ENCODE peak calls at places on chromosomes 7 and 10, in six cellular contexts. M, F, L, S, N and G are unnamed samples.
A peak's percentile ranks its signal among the peaks of the same experiment; 100 is the strongest.

GRCh38 chr7:36474283-36475010 is 84.8 kb downstream of the ANLN start:
- DNase-seq in M (no peak), F (no peak), L (no peak), S (peak; percentile 29), N (no peak), G (no peak)

GRCh38 chr7:138797715-138798320 is at the start of the genes ATP6V0A4 and TMEM213:
- DNase-seq in M (no peak), F (no peak), L (peak; percentile 47), S (no peak), N (no peak), G (no peak)

GRCh38 chr7:94223375-94224084 is 171.2 kb upstream of the COL1A2 start:
- DNase-seq in M (peak; percentile 34), F (no peak), L (peak; percentile 79), S (peak; percentile 71), N (peak; percentile 41), G (no peak)

GRCh38 chr7:36630112-36630650 is 94.1 kb downstream of the AOAH start:
- DNase-seq in M (no peak), F (no peak), L (no peak), S (no peak), N (no peak), G (no peak)

GRCh38 chr10:95578619-95579018 is 17.4 kb upstream of the SORBS1 start:
- DNase-seq in M (no peak), F (no peak), L (no peak), S (no peak), N (no peak), G (no peak)

GRCh38 chr7:14377646-14378266 is 388.3 kb upstream of the ETV1 start:
- DNase-seq in M (peak; percentile 18), F (no peak), L (no peak), S (peak; percentile 78), N (no peak), G (no peak)

GRCh38 chr7:16034353-16034752 is 347.9 kb upstream of the MEOX2 start:
- DNase-seq in M (no peak), F (no peak), L (no peak), S (peak; percentile 84), N (no peak), G (no peak)

GRCh38 chr7:120989571-120990220 is 1.2 kb downstream of the CPED1 start:
- DNase-seq in M (no peak), F (no peak), L (no peak), S (no peak), N (no peak), G (no peak)

GRCh38 chr10:87931836-87932230 is 68.4 kb downstream of the PTEN start:
- DNase-seq in M (no peak), F (no peak), L (no peak), S (peak; percentile 62), N (no peak), G (no peak)

GRCh38 chr7:30678805-30679204 is 3.5 kb downstream of the CRHR2 start:
- DNase-seq in M (no peak), F (no peak), L (no peak), S (no peak), N (no peak), G (no peak)

GRCh38 chr10:52551036-52551435 is 221.5 kb downstream of the MBL2 start:
- DNase-seq in M (no peak), F (no peak), L (no peak), S (no peak), N (no peak), G (no peak)

GRCh38 chr10:114519756-114520288 is 115.5 kb upstream of the AFAP1L2 start:
- DNase-seq in M (no peak), F (no peak), L (no peak), S (no peak), N (no peak), G (no peak)

GRCh38 chr7:115146148-115146547 is 224.3 kb downstream of the MDFIC start:
- DNase-seq in M (no peak), F (no peak), L (no peak), S (no peak), N (no peak), G (no peak)

GRCh38 chr10:74949843-74950765 is 123.7 kb downstream of the KAT6B start:
- DNase-seq in M (no peak), F (no peak), L (no peak), S (no peak), N (no peak), G (no peak)

GRCh38 chr7:22702516-22702915 is 24.5 kb upstream of the IL6 start:
- DNase-seq in M (no peak), F (no peak), L (no peak), S (peak; percentile 39), N (no peak), G (no peak)

GRCh38 chr10:58486821-58487220 is 25.9 kb upstream of the BICC1 start:
- DNase-seq in M (no peak), F (no peak), L (no peak), S (peak; percentile 51), N (no peak), G (no peak)

GRCh38 chr7:99742737-99743394 is 7.9 kb upstream of the CYP3A7 start:
- DNase-seq in M (no peak), F (no peak), L (no peak), S (peak; percentile 25), N (no peak), G (no peak)

GRCh38 chr10:71263376-71263775 is 51.0 kb downstream of the UNC5B start:
- DNase-seq in M (no peak), F (no peak), L (no peak), S (no peak), N (no peak), G (no peak)

GRCh38 chr10:71260622-71261325 is 48.4 kb downstream of the UNC5B start:
- DNase-seq in M (peak; percentile 88), F (no peak), L (no peak), S (peak; percentile 92), N (no peak), G (no peak)

GRCh38 chr10:71259815-71260501 is 47.6 kb downstream of the UNC5B start:
- DNase-seq in M (no peak), F (no peak), L (no peak), S (no peak), N (no peak), G (no peak)

GRCh38 chr10:71262817-71263216 is 50.4 kb downstream of the UNC5B start:
- DNase-seq in M (no peak), F (no peak), L (no peak), S (no peak), N (no peak), G (no peak)

DNA sequence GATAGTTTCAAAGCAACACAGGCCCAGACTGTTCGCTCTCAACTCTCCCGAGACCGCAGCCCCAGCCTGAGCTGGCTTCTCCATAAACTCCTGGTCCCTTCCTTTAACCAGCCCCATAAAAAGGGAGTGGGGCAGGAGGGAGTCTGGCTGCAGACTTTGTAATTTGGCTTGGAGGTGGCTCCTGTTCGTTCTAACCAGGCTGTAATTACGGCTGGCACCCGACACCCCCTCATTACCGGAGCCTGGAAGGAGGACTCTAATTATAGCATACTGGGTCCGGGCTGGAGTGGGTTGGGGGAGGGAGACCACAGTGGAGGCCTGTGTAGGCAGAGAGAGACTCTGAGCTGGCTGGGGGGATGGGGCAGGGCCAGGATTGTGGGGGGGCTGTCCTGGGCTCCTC is 49.7 kb downstream of the UNC5B start:
- DNase-seq in M (no peak), F (no peak), L (no peak), S (no peak), N (no peak), G (no peak)
- H3K4me3 ChIP-seq in M (no peak overlapping the region), F (no peak overlapping the region), L (no peak overlapping the region), S (no peak overlapping the region), N (no peak overlapping the region), G (no peak overlapping the region)

DNA sequence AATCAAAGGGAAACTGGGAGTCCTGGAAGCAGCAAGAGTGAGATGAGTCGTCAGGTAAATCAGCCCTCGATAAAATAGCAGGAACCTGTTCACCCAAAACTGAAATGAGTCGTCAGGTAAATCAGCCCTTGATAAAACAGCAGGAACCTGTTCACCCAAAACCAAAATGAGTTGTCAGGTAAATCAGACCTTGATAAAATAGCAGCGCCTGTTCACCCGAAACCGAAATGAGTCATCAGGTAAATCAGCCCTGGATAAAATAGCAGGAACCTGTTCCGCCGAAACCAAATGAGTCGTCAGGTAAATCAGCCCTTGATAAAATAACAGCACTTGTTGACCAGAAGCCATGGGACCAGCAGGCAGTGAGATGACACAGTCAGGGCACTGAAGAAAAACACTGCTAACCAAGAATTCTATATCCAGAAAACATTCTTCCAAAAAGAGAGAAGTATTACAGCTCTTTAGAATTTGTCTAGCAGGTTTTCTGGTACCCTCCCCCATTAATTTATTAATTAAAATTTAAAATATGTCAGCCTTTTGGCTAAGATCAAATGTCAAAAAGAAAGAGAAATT is 3.4 kb upstream of the CYP2E1 start:
- DNase-seq in M (no peak), F (no peak), L (no peak), S (no peak), N (no peak), G (no peak)
- H3K4me3 ChIP-seq in M (no peak overlapping the region), F (no peak overlapping the region), L (no peak overlapping the region), S (no peak overlapping the region), N (no peak overlapping the region), G (no peak overlapping the region)

DNA sequence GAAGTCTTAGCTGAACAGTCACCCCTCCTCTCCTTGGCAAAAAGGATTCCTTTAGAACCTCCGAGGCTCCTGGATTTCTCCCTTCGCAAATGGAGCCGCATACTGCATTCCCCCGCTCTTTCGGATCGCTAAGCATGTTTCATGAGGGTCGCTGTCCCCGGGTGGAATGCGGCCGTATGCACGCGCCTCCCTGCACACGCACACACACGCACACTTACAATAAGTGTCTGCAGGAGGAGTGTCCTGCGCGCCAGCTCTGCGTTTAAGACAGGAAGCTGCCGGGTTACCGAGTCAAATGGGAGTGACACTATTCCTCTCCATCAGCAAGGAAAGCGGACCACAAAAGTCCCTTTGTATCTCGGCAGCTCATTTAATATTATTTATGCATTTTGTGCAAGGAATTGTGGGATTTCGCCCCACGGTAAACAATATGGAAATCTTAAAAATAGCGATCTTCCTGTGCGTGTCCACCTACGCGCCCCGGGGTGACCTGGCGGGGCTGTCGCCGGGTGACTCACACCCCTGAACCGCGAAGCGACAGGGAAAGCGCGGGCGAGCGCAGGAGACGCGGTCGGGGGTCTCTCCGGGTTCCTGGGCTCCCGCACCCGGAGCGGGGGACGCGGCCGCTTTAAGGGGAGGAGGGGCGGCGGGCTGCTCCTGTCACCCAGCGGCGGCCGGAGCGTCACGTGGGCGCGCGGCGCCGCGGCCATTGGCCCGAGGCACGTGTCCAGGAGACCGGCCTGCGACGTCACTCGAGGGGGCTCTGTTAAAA is 971 bp upstream of the EN2 start:
- DNase-seq in M (no peak), F (no peak), L (no peak), S (peak; percentile 31), N (no peak), G (no peak)
- H3K4me3 ChIP-seq in M (peak overlapping the region; percentile 48), F (peak overlapping the region; percentile 61), L (no peak overlapping the region), S (peak overlapping the region; percentile 32), N (no peak overlapping the region), G (peak overlapping the region; percentile 49)

DNA sequence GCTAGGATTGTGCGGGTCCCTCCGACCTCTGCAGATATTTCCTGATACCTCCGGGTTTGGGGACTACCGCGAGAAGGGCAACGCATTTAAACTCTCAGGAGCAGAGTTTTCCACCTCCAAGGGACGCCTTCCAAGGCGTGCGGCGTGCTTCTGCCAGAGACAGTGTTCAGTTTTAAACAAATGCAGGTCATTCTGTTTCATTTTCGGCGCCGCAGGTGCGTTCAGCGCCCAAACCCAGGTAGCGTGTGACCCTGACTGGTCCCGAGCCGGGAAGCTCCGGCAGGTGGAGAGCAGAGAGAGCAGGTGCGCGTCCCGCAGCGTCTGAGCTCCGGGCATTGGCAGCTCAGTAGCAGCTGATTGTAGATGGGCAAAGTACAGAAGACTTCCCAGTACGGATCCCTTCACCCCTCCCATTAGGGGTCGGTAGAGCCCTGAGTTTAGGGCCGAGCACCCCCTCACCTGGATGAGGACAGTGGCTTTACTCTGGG is 1.4 kb upstream of the CYP26A1 start:
- DNase-seq in M (no peak), F (no peak), L (no peak), S (no peak), N (no peak), G (no peak)
- H3K4me3 ChIP-seq in M (peak overlapping the region; percentile 34), F (peak overlapping the region; percentile 74), L (peak overlapping the region; percentile 8), S (no peak overlapping the region), N (no peak overlapping the region), G (no peak overlapping the region)